ENCODE peak calls at places on chromosomes 13 and 19, in ten cellular contexts. J, Q, A, L, T, Z, N, D, G and O are unnamed samples.

GRCh38 chr19:38650180-38650775 is 2.8 kb downstream of the ACTN4 start:
- DNase-seq in L (no peak), Z (no peak), G (no peak), N (no peak), A (no peak), T (no peak), J (no peak), D (no peak), Q (no peak), O (no peak)

GRCh38 chr19:29285878-29286277 is 72.9 kb upstream of the UQCRFS1 start:
- DNase-seq in G (no peak), A (no peak), D (no peak), N (no peak), L (no peak), T (no peak), J (no peak), Z (no peak), Q (no peak), O (peak)

GRCh38 chr13:101640797-101641400 is 188.4 kb downstream of the ITGBL1 start:
- DNase-seq in A (no peak), L (peak), J (no peak), Q (peak), T (no peak), Z (no peak), G (no peak), N (no peak), D (peak), O (no peak)

GRCh38 chr13:40121711-40122110 is 466.2 kb downstream of the COG6 start:
- DNase-seq in Z (no peak), Q (no peak), D (no peak), T (no peak), L (no peak), J (no peak), A (no peak), N (no peak), G (no peak), O (no peak)

GRCh38 chr13:43107780-43108179 is 84.4 kb downstream of the DNAJC15 start:
- DNase-seq in T (no peak), G (no peak), A (no peak), Q (no peak), Z (no peak), J (no peak), N (no peak), D (peak), L (no peak), O (no peak)

GRCh38 chr13:21674271-21675009 is 3.6 kb downstream of the FGF9 start:
- DNase-seq in G (no peak), T (no peak), A (no peak), D (no peak), Z (no peak), L (no peak), J (no peak), N (peak), Q (no peak), O (no peak)

GRCh38 chr13:97191615-97192014 is 30.5 kb upstream of the MBNL2 start:
- DNase-seq in Z (no peak), L (no peak), Q (no peak), N (no peak), J (no peak), D (no peak), A (no peak), T (peak), G (no peak), O (peak)

GRCh38 chr13:20231839-20232555 is at the start of gene GJB6:
- DNase-seq in A (no peak), J (no peak), D (no peak), Q (peak), N (no peak), Z (no peak), T (no peak), G (no peak), L (no peak), O (no peak)

GRCh38 chr19:13610042-13610691 is 103.9 kb upstream of the CACNA1A start:
- DNase-seq in A (peak), N (no peak), Z (no peak), J (no peak), D (no peak), T (no peak), Q (no peak), L (no peak), G (no peak), O (no peak)

GRCh38 chr19:32029235-32029634 is 316.2 kb upstream of the ZNF507 start:
- DNase-seq in Z (no peak), L (no peak), J (no peak), T (no peak), A (no peak), G (no peak), D (no peak), Q (no peak), N (no peak), O (no peak)

GRCh38 chr13:77262198-77262597 is 64.7 kb downstream of the MYCBP2 start:
- DNase-seq in T (no peak), Q (no peak), L (no peak), A (no peak), N (no peak), G (no peak), Z (no peak), D (no peak), J (no peak), O (no peak)

GRCh38 chr19:34494601-34495000 is 13.0 kb downstream of the WTIP start:
- DNase-seq in A (no peak), T (no peak), Z (no peak), Q (no peak), N (no peak), G (no peak), D (no peak), J (no peak), L (no peak), O (no peak)

GRCh38 chr19:2233601-2234280 is 2.4 kb downstream of the PLEKHJ1 start:
- DNase-seq in Z (no peak), A (no peak), G (no peak), Q (no peak), L (no peak), T (no peak), N (no peak), D (no peak), J (no peak), O (no peak)

GRCh38 chr19:40954573-40954972 is 36.5 kb upstream of the CYP2B6 start:
- DNase-seq in D (peak), L (no peak), Z (no peak), N (no peak), G (no peak), A (no peak), J (no peak), T (no peak), Q (no peak), O (no peak)

GRCh38 chr13:31056650-31057275 is 104.9 kb downstream of the HSPH1 start:
- DNase-seq in L (no peak), J (no peak), G (no peak), Q (no peak), Z (no peak), T (no peak), A (no peak), N (no peak), D (peak), O (no peak)

GRCh38 chr13:46572758-46573384 is 19.9 kb downstream of the LRCH1 start:
- DNase-seq in J (no peak), A (no peak), N (no peak), L (no peak), D (no peak), T (no peak), G (no peak), Q (no peak), Z (no peak), O (no peak)

GRCh38 chr19:42596391-42597071 is 1.8 kb upstream of the CEACAM8 start:
- DNase-seq in A (no peak), Z (no peak), Q (no peak), N (no peak), L (peak), D (peak), J (no peak), G (no peak), T (no peak), O (no peak)

GRCh38 chr13:39406688-39407087 is 196.3 kb downstream of the LHFPL6 start:
- DNase-seq in L (no peak), N (no peak), G (no peak), A (no peak), Q (peak), J (no peak), D (no peak), T (no peak), Z (no peak), O (no peak)

GRCh38 chr19:3138268-3138667 is 2.4 kb downstream of the GNA15 start:
- DNase-seq in A (no peak), Q (no peak), N (no peak), G (no peak), D (no peak), T (no peak), J (no peak), L (no peak), Z (no peak), O (no peak)

GRCh38 chr13:50388481-50388880 is 373.2 kb downstream of the KCNRG start:
- DNase-seq in A (no peak), Z (no peak), L (peak), G (no peak), N (no peak), D (no peak), T (no peak), Q (no peak), J (no peak), O (no peak)

GRCh38 chr19:18291590-18292459 is 10.4 kb upstream of the JUND start:
- DNase-seq in A (no peak), J (no peak), L (peak), T (peak), G (no peak), Q (peak), N (peak), D (peak), Z (peak), O (peak)

GRCh38 chr13:97274782-97275252 is 52.7 kb downstream of the MBNL2 start:
- DNase-seq in A (no peak), T (no peak), D (peak), J (no peak), G (no peak), Q (peak), Z (no peak), N (no peak), L (peak), O (no peak)

GRCh38 chr19:39212377-39212742 is 8.3 kb upstream of the SYCN start:
- DNase-seq in T (no peak), D (peak), Z (no peak), J (no peak), L (peak), A (no peak), G (no peak), Q (no peak), N (no peak), O (no peak)

GRCh38 chr19:24140099-24140498 is 53.1 kb downstream of the ZNF254 start:
- DNase-seq in J (no peak), T (no peak), L (no peak), Q (peak), Z (no peak), G (no peak), A (no peak), D (peak), N (no peak), O (no peak)

GRCh38 chr13:112861876-112862615 is 107.0 kb upstream of the MCF2L start:
- DNase-seq in G (no peak), A (no peak), Z (no peak), N (no peak), D (no peak), T (no peak), J (no peak), L (no peak), Q (no peak), O (no peak)